ENCODE peak calls at places on chromosome 5, in ten cellular contexts. E is right lobe of liver, K is lower lobe of right lung, A is psoas muscle, T is Peyer's patch, O is activated B cell treated with CpG ODN at 0.5 μM for 24 hours, C is GM12865, Q is pancreas, X is tibial artery, B is HFFc6. D is an unnamed sample.

GRCh38 chr5:82694886-82695285 is 382.3 kb downstream of the TMEM167A start:
- DNase-seq in E (no peak), K (no peak), C (no peak), Q (no peak), O (no peak), B (no peak), X (no peak), T (no peak), A (no peak), D (no peak)

GRCh38 chr5:59272744-59273427 is 620.6 kb downstream of the PDE4D start:
- DNase-seq in A (no peak), E (no peak), Q (no peak), T (no peak), K (no peak), C (no peak), O (no peak), X (no peak), B (no peak), D (no peak)

GRCh38 chr5:61371474-61371873 is 39.4 kb downstream of the ZSWIM6 start:
- DNase-seq in B (no peak), K (no peak), O (no peak), T (no peak), E (no peak), C (no peak), Q (no peak), A (no peak), X (no peak), D (no peak)

GRCh38 chr5:73322453-73323076 is 126.0 kb downstream of the FOXD1 start:
- DNase-seq in Q (no peak), B (no peak), C (no peak), X (no peak), O (no peak), A (no peak), T (no peak), K (no peak), E (no peak), D (no peak)

GRCh38 chr5:141923443-141924313 is at the start of gene DELE1:
- DNase-seq in E (peak; percentile 96), O (peak; percentile 84), C (peak; percentile 94), Q (peak; percentile 93), A (peak; percentile 97), K (peak; percentile 98), B (peak; percentile 89), X (peak; percentile 97), T (peak; percentile 95), D (peak; percentile 95)

GRCh38 chr5:113340537-113340936 is 94.3 kb downstream of the TSSK1B start:
- DNase-seq in E (no peak), Q (no peak), X (no peak), O (no peak), T (no peak), B (no peak), C (no peak), K (no peak), A (no peak), D (no peak)

GRCh38 chr5:100904259-100904822 is 1.3 kb upstream of the ST8SIA4 start:
- DNase-seq in A (no peak), E (peak; percentile 53), Q (peak; percentile 17), C (peak; percentile 86), O (peak; percentile 35), K (peak; percentile 44), B (no peak), T (peak; percentile 66), X (peak; percentile 46), D (peak; percentile 28)

GRCh38 chr5:5419291-5420210 is 2.9 kb upstream of the ICE1 start:
- DNase-seq in K (no peak), X (no peak), Q (peak; percentile 17), C (peak; percentile 55), T (no peak), A (no peak), B (peak; percentile 60), O (no peak), E (no peak), D (peak; percentile 40)

GRCh38 chr5:56314536-56314935 is 81.4 kb upstream of the ANKRD55 start:
- DNase-seq in C (peak; percentile 57), E (no peak), O (peak; percentile 30), K (no peak), Q (no peak), T (no peak), B (no peak), X (no peak), A (no peak), D (peak; percentile 29)

GRCh38 chr5:121424976-121425375 is 426.7 kb upstream of the FTMT start:
- DNase-seq in C (no peak), T (no peak), B (no peak), O (no peak), A (no peak), Q (no peak), E (no peak), X (no peak), K (no peak), D (no peak)

GRCh38 chr5:133384120-133384855 is 228.1 kb downstream of the FSTL4 start:
- DNase-seq in X (peak; percentile 39), C (no peak), A (no peak), B (no peak), Q (no peak), T (no peak), E (no peak), K (no peak), O (no peak), D (no peak)

GRCh38 chr5:43121565-43122484 is 1.1 kb downstream of the ZNF131 start:
- DNase-seq in T (no peak), A (no peak), K (no peak), O (no peak), E (no peak), B (peak; percentile 65), C (peak; percentile 65), X (no peak), Q (peak; percentile 17), D (peak; percentile 32)

GRCh38 chr5:55102345-55102744 is at the start of gene GZMA:
- DNase-seq in C (no peak), B (no peak), K (no peak), X (no peak), T (no peak), A (no peak), E (no peak), Q (no peak), O (no peak), D (no peak)

GRCh38 chr5:75049581-75050274 is 2.6 kb downstream of the GCNT4 start:
- DNase-seq in B (peak; percentile 36), A (no peak), E (no peak), O (no peak), T (peak; percentile 39), K (peak; percentile 51), Q (peak; percentile 65), X (no peak), C (peak; percentile 68), D (peak; percentile 43)

GRCh38 chr5:59660737-59661136 is 232.8 kb downstream of the PDE4D start:
- DNase-seq in T (no peak), C (peak; percentile 39), A (no peak), X (no peak), O (no peak), K (no peak), B (peak; percentile 30), Q (no peak), E (no peak), D (peak; percentile 20)

GRCh38 chr5:112957970-112958773 is 18.4 kb upstream of the DCP2 start:
- DNase-seq in C (peak; percentile 75), A (peak; percentile 90), O (no peak), K (peak; percentile 72), B (peak; percentile 94), X (peak; percentile 73), E (no peak), Q (peak; percentile 70), T (no peak), D (peak; percentile 38)

GRCh38 chr5:6723122-6723885 is 10.1 kb downstream of the TENT4A start:
- DNase-seq in X (peak; percentile 41), C (no peak), B (no peak), Q (no peak), K (no peak), O (no peak), A (no peak), E (no peak), T (no peak), D (no peak)

GRCh38 chr5:10990626-10991025 is 229.6 kb upstream of the DAP start:
- DNase-seq in X (no peak), Q (no peak), E (no peak), C (no peak), O (no peak), B (no peak), A (no peak), K (no peak), T (no peak), D (no peak)

GRCh38 chr5:143648696-143649095 is 163.3 kb upstream of the HMHB1 start:
- DNase-seq in K (no peak), E (no peak), Q (no peak), A (no peak), X (no peak), T (no peak), O (no peak), C (peak; percentile 39), B (no peak), D (no peak)

GRCh38 chr5:64506567-64507321 is 929 bp downstream of the RGS7BP start:
- DNase-seq in C (no peak), O (no peak), A (no peak), Q (no peak), T (no peak), X (no peak), B (no peak), E (no peak), K (peak; percentile 45), D (no peak)
- TF ChIP-seq CTCF in C (no peak), O (no peak), A (peak; percentile 40), Q (no peak), T (peak; percentile 39), X (no peak), B (no peak), E (peak; percentile 36), K (peak; percentile 19), D (no peak)

GRCh38 chr5:179697993-179698934 is 503 bp upstream of the CANX start:
- DNase-seq in Q (peak; percentile 99), B (peak; percentile 99), E (peak; percentile 99), T (peak; percentile 98), X (peak; percentile 100), O (peak; percentile 96), A (peak; percentile 100), K (peak; percentile 99), C (peak; percentile 100), D (peak; percentile 99)
- TF ChIP-seq CTCF in Q (no peak), B (peak; percentile 43), E (peak; percentile 29), T (no peak), X (no peak), O (no peak), A (peak; percentile 12), K (no peak), C (no peak), D (peak; percentile 11)

DNA sequence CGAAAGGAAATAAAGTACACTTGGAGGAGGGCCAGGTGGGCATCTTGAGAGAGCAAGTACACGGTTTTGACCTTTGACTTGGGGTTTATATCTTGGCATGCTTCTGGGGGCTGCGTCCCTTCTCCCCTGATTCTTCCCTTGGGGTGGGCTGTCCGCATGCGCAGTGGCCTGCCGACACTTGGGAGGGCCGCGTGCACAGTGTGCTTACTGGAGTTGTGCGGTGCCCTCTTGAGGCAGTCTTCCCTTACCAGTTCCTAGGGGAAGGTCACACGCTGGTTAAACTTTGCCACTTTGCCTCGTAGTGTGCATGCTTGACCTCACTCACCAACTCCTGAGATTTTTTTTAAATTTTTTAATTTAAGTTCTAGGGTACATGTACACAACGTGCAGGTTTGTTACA is 4.3 kb upstream of the CLPTM1L start:
- DNase-seq in B (no peak), C (no peak), Q (no peak), K (no peak), A (no peak), X (no peak), T (no peak), E (no peak), O (no peak), D (no peak)
- TF ChIP-seq CTCF in B (no peak), C (no peak), Q (no peak), K (no peak), A (no peak), X (no peak), T (no peak), E (peak; percentile 21), O (no peak), D (no peak)

GRCh38 chr5:138275379-138275782 is 960 bp upstream of the GFRA3 start:
- DNase-seq in K (no peak), B (no peak), O (no peak), E (no peak), A (no peak), X (no peak), T (no peak), C (no peak), Q (no peak), D (no peak)
- TF ChIP-seq CTCF in K (no peak), B (no peak), O (no peak), E (no peak), A (no peak), X (no peak), T (no peak), C (no peak), Q (no peak), D (no peak)

D was measured in GM10248.